ENCODE peak calls at places on chromosome 9, in eight cellular contexts. F, U, S, B, Z, C, X and P are unnamed samples.

GRCh38 chr9:80881946-80882345 is 807.4 kb downstream of the TLE1 start:
- DNase-seq in F (no peak), U (no peak), S (no peak), B (no peak), Z (no peak), C (no peak), X (no peak), P (no peak)

GRCh38 chr9:93669116-93669957 is 93.0 kb downstream of the PHF2 start:
- DNase-seq in F (peak; percentile 37), U (no peak), S (no peak), B (no peak), Z (no peak), C (peak; percentile 39), X (peak; percentile 23), P (no peak)

GRCh38 chr9:85258823-85259370 is 482.9 kb downstream of the AGTPBP1 start:
- DNase-seq in F (no peak), U (peak; percentile 61), S (peak; percentile 14), B (peak; percentile 34), Z (no peak), C (no peak), X (peak; percentile 44), P (no peak)

GRCh38 chr9:130186839-130187522 is 14.8 kb downstream of the NCS1 start:
- DNase-seq in F (peak; percentile 84), U (no peak), S (peak; percentile 36), B (no peak), Z (no peak), C (no peak), X (no peak), P (no peak)

GRCh38 chr9:37575921-37576721 is at the start of gene FBXO10:
- DNase-seq in F (peak; percentile 43), U (peak; percentile 78), S (peak; percentile 50), B (no peak), Z (peak; percentile 6), C (peak; percentile 52), X (peak; percentile 88), P (no peak)

GRCh38 chr9:113998529-113999255 is 79.4 kb downstream of the AMBP start:
- DNase-seq in F (peak; percentile 31), U (peak; percentile 42), S (no peak), B (no peak), Z (no peak), C (no peak), X (no peak), P (no peak)

GRCh38 chr9:114344692-114345091 is 15.0 kb downstream of the ORM2 start:
- DNase-seq in F (no peak), U (no peak), S (no peak), B (no peak), Z (no peak), C (no peak), X (no peak), P (no peak)

GRCh38 chr9:17251100-17251499 is 116.3 kb downstream of the CNTLN start:
- DNase-seq in F (no peak), U (no peak), S (no peak), B (no peak), Z (no peak), C (no peak), X (no peak), P (no peak)